ENCODE peak calls at places on chromosomes 16 and 17, in eight cellular contexts. H is AG04450, U is body of pancreas, J is lower lobe of right lung, X is cardiac muscle cell, E is psoas muscle, B is right atrium auricular region, F is fibroblast of pulmonary artery. M is an unnamed sample.

GRCh38 chr17:7840875-7841274 is 6.9 kb downstream of the KDM6B start:
- DNase-seq in H (no peak), U (no peak), J (no peak), X (no peak), E (no peak), B (no peak), F (no peak), M (no peak)

GRCh38 chr17:19769946-19770652 is 22.0 kb upstream of the ALDH3A1 start:
- DNase-seq in H (peak; percentile 10), U (no peak), J (no peak), X (no peak), E (no peak), B (peak; percentile 38), F (peak; percentile 49), M (peak; percentile 81)

GRCh38 chr16:1691276-1691675 is 13.2 kb downstream of the JPT2 start:
- DNase-seq in H (no peak), U (no peak), J (no peak), X (no peak), E (no peak), B (no peak), F (peak; percentile 27), M (peak; percentile 19)

GRCh38 chr16:77569406-77569805 is 134.6 kb upstream of the ADAMTS18 start:
- DNase-seq in H (no peak), U (no peak), J (no peak), X (no peak), E (no peak), B (no peak), F (no peak), M (no peak)

GRCh38 chr16:85561248-85562101 is 51.6 kb upstream of the GSE1 start:
- DNase-seq in H (no peak), U (no peak), J (no peak), X (peak; percentile 77), E (no peak), B (no peak), F (no peak), M (no peak)

GRCh38 chr16:27154573-27155521 is 48.5 kb upstream of the KDM8 start:
- DNase-seq in H (no peak), U (peak; percentile 44), J (peak; percentile 74), X (peak; percentile 62), E (peak; percentile 77), B (no peak), F (peak; percentile 39), M (peak; percentile 28)

GRCh38 chr17:75155191-75155601 is 884 bp upstream of the JPT1 start:
- DNase-seq in H (no peak), U (no peak), J (no peak), X (no peak), E (no peak), B (no peak), F (no peak), M (no peak)

GRCh38 chr17:7056386-7056785 is 12.5 kb upstream of the SLC16A11 start:
- DNase-seq in H (no peak), U (no peak), J (no peak), X (no peak), E (no peak), B (no peak), F (no peak), M (peak; percentile 54)

GRCh38 chr17:28725166-28725659 is 820 bp downstream of the TLCD1 start:
- DNase-seq in H (no peak), U (no peak), J (no peak), X (no peak), E (no peak), B (no peak), F (peak; percentile 48), M (peak; percentile 54)

GRCh38 chr16:47072158-47072557 is 71.6 kb downstream of the NETO2 start:
- DNase-seq in H (no peak), U (no peak), J (no peak), X (no peak), E (no peak), B (no peak), F (no peak), M (no peak)

GRCh38 chr17:17528696-17529652 is 32.8 kb upstream of the RASD1 start:
- DNase-seq in H (no peak), U (peak; percentile 46), J (no peak), X (no peak), E (peak; percentile 57), B (no peak), F (no peak), M (no peak)

GRCh38 chr16:46573008-46573833 is 48.0 kb downstream of the SHCBP1 start:
- DNase-seq in H (no peak), U (no peak), J (no peak), X (no peak), E (no peak), B (no peak), F (peak; percentile 5), M (peak; percentile 34)

GRCh38 chr16:85690469-85691064 is 1.8 kb upstream of the GINS2 start:
- DNase-seq in H (no peak), U (peak; percentile 34), J (no peak), X (no peak), E (no peak), B (no peak), F (no peak), M (no peak)

GRCh38 chr16:87713469-87714229 is 52.1 kb downstream of the KLHDC4 start:
- DNase-seq in H (no peak), U (no peak), J (no peak), X (no peak), E (no peak), B (no peak), F (no peak), M (no peak)

GRCh38 chr17:58331815-58332719 is 3.5 kb upstream of the TSPOAP1 start:
- DNase-seq in H (no peak), U (peak; percentile 75), J (peak; percentile 91), X (no peak), E (peak; percentile 84), B (no peak), F (no peak), M (no peak)

GRCh38 chr16:19168173-19169080 is at the start of gene SYT17:
- DNase-seq in H (no peak), U (no peak), J (peak; percentile 59), X (peak; percentile 35), E (peak; percentile 48), B (no peak), F (no peak), M (no peak)
- H3K4me3 ChIP-seq in H (peak within 1 kb of the TSS; percentile 42), U (peak within 1 kb of the TSS; percentile 13), J (peak within 1 kb of the TSS; percentile 77), X (peak within 1 kb of the TSS; percentile 52), E (peak within 1 kb of the TSS; percentile 64), B (peak within 1 kb of the TSS; percentile 30), F (peak within 1 kb of the TSS; percentile 37), M (no peak within 1 kb of the TSS)

DNA sequence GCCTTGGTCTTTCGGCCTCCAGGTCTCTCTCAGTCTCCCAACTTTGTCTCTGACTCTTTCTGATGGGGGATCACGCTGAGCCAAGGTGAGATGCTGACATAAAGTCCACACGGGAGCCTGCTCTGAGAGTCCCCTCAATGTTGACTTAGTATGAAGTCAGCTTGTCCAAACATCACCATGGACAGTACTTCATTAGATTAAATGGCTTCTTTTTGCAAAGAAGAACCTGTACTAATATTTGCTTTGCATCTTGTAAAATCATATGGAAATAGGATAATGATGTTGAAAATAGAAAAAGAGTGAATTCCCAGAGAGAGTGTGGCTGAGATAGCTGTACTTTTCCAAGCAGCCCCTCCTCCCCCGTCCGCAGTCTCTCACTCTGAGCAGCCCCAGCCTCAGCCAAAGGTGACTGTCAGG is 56.7 kb upstream of the SIAH1 start:
- DNase-seq in H (no peak), U (no peak), J (no peak), X (no peak), E (no peak), B (no peak), F (no peak), M (no peak)
- TF ChIP-seq CTCF in H (no peak), U (no peak), J (no peak), X (no peak), E (no peak), B (no peak), F (no peak), M (no peak)

GRCh38 chr17:42821176-42821575 is 2.9 kb downstream of the BECN1 start:
- DNase-seq in H (no peak), U (no peak), J (no peak), X (no peak), E (no peak), B (no peak), F (no peak), M (no peak)
- H3K4me3 ChIP-seq in H (no peak overlapping the region), U (no peak overlapping the region), J (no peak overlapping the region), X (no peak overlapping the region), E (no peak overlapping the region), B (no peak overlapping the region), F (no peak overlapping the region), M (no peak overlapping the region)

DNA sequence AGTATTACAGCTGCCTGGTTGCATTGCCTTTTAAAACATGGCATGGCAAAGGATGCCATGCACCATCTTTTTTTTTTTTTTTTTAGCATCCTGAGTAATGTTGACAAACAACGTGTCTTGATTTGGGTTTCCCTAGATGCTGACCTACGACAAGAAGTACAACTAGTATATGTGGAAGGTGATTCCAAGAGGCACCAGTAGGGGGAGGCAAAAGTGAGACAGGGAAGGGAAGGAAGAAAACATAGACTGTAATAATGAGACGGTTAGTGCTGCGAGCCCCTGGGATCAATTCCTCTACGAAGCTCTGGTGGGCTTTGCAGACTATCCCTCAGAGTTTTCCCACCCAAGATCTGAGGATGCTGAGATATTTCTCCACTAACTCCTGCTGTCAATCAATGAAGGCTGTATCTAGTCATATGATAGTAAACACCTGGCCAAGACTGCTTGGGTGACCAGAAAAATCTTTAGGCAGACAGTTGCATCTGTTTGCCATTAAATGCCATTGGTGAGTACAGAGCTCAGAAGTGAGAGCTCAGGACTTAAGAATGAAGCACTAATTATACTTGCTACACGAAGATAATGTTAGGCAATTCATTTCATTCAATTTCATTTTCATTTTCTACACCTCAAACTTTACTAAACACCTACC is 458.6 kb upstream of the GOT2 start:
- DNase-seq in H (no peak), U (no peak), J (no peak), X (peak; percentile 58), E (no peak), B (no peak), F (peak; percentile 4), M (peak; percentile 6)
- TF ChIP-seq CTCF in H (peak; percentile 44), U (no peak), J (peak; percentile 48), X (peak; percentile 9), E (no peak), B (peak; percentile 52), F (peak; percentile 36), M (peak; percentile 52)

GRCh38 chr16:50263940-50264929 is 2.1 kb upstream of the ADCY7 start:
- DNase-seq in H (peak; percentile 8), U (no peak), J (no peak), X (no peak), E (no peak), B (no peak), F (peak; percentile 46), M (peak; percentile 66)

GRCh38 chr16:50266337-50267091 is at the start of gene ADCY7:
- DNase-seq in H (peak; percentile 34), U (peak; percentile 63), J (peak; percentile 84), X (peak; percentile 48), E (peak; percentile 78), B (peak; percentile 79), F (peak; percentile 75), M (peak; percentile 88)

GRCh38 chr16:50267151-50267631 is 840 bp downstream of the ADCY7 start:
- DNase-seq in H (no peak), U (no peak), J (peak; percentile 37), X (no peak), E (peak; percentile 44), B (no peak), F (no peak), M (no peak)

GRCh38 chr16:50265260-50265659 is 1.1 kb upstream of the ADCY7 start:
- DNase-seq in H (no peak), U (no peak), J (no peak), X (no peak), E (peak; percentile 48), B (no peak), F (no peak), M (no peak)

GRCh38 chr16:50265716-50266336 is 525 bp upstream of the ADCY7 start:
- DNase-seq in H (no peak), U (no peak), J (no peak), X (no peak), E (peak; percentile 43), B (no peak), F (no peak), M (no peak)
- H3K4me3 ChIP-seq in H (peak overlapping the region; percentile 62), U (no peak overlapping the region), J (peak overlapping the region; percentile 58), X (no peak overlapping the region), E (peak overlapping the region; percentile 46), B (no peak overlapping the region), F (peak overlapping the region; percentile 52), M (peak overlapping the region; percentile 64)

M was measured in AG10803.